ENCODE peak calls at places on chromosomes 16 and 17, in five cellular contexts. C is CD4-positive, CD25-positive, alpha-beta regulatory T cell; Q is psoas muscle; J is WERI-Rb-1; Y is colonic mucosa. T is an unnamed sample.
A peak's percentile ranks its signal among the peaks of the same experiment; 100 is the strongest.

GRCh38 chr17:48522990-48523389 is 7.8 kb downstream of the HOXB1 start:
- DNase-seq in C (no peak), Q (no peak), J (no peak), Y (no peak), T (no peak)

GRCh38 chr16:11004957-11005610 is 60.7 kb downstream of the CLEC16A start:
- DNase-seq in C (no peak), Q (no peak), J (no peak), Y (no peak), T (no peak)

GRCh38 chr17:3965123-3965800 is 1.0 kb upstream of the ATP2A3 start:
- DNase-seq in C (peak; percentile 55), Q (no peak), J (peak; percentile 53), Y (peak; percentile 94), T (peak; percentile 91)

GRCh38 chr17:4634981-4635380 is 6.5 kb downstream of the ALOX15 start:
- DNase-seq in C (no peak), Q (no peak), J (no peak), Y (no peak), T (no peak)

GRCh38 chr16:58345574-58346354 is 46.5 kb upstream of the GINS3 start:
- DNase-seq in C (no peak), Q (no peak), J (no peak), Y (no peak), T (no peak)

GRCh38 chr16:68064791-68065365 is 20.3 kb upstream of the NFATC3 start:
- DNase-seq in C (peak; percentile 56), Q (peak; percentile 78), J (peak; percentile 73), Y (peak; percentile 77), T (peak; percentile 54)

GRCh38 chr17:41518789-41519449 is at the start of gene KRT15:
- DNase-seq in C (no peak), Q (no peak), J (peak; percentile 58), Y (no peak), T (no peak)

GRCh38 chr17:31140127-31140526 is 45.4 kb downstream of the NF1 start:
- DNase-seq in C (no peak), Q (no peak), J (no peak), Y (no peak), T (no peak)

GRCh38 chr16:6571044-6571443 is 761.6 kb upstream of the RBFOX1 start:
- DNase-seq in C (no peak), Q (no peak), J (no peak), Y (no peak), T (no peak)

GRCh38 chr17:7886227-7887037 is 2.2 kb upstream of the CHD3 start:
- DNase-seq in C (peak; percentile 65), Q (no peak), J (peak; percentile 34), Y (peak; percentile 65), T (peak; percentile 78)

GRCh38 chr17:27630607-27631408 is at the start of gene LGALS9:
- DNase-seq in C (peak; percentile 4), Q (no peak), J (no peak), Y (peak; percentile 83), T (peak; percentile 54)

GRCh38 chr16:87324411-87325275 is 7.5 kb upstream of the C16orf95 start:
- DNase-seq in C (peak; percentile 21), Q (no peak), J (peak; percentile 27), Y (no peak), T (peak; percentile 39)

GRCh38 chr16:66304151-66304550 is 62.3 kb upstream of the CDH5 start:
- DNase-seq in C (no peak), Q (no peak), J (no peak), Y (no peak), T (no peak)

GRCh38 chr16:77169650-77170236 is 21.2 kb upstream of the MON1B start:
- DNase-seq in C (no peak), Q (no peak), J (peak; percentile 66), Y (peak; percentile 34), T (peak; percentile 37)

GRCh38 chr16:89661215-89661614 is 3.6 kb downstream of the SPATA33 start:
- DNase-seq in C (no peak), Q (no peak), J (no peak), Y (no peak), T (no peak)

GRCh38 chr17:32916134-32916533 is 11.8 kb upstream of the TMEM98 start:
- DNase-seq in C (no peak), Q (no peak), J (no peak), Y (no peak), T (no peak)

GRCh38 chr16:65421596-65421995 is 299.7 kb upstream of the CDH11 start:
- DNase-seq in C (no peak), Q (no peak), J (no peak), Y (no peak), T (no peak)

GRCh38 chr16:48075398-48075797 is 80.4 kb downstream of the ABCC12 start:
- DNase-seq in C (no peak), Q (no peak), J (no peak), Y (no peak), T (no peak)

GRCh38 chr17:77923135-77923534 is 35.4 kb upstream of the TNRC6C start:
- DNase-seq in C (no peak), Q (no peak), J (no peak), Y (no peak), T (no peak)

GRCh38 chr16:77191259-77191969 is 424 bp downstream of the MON1B start:
- DNase-seq in C (no peak), Q (peak; percentile 36), J (no peak), Y (peak; percentile 31), T (no peak)

GRCh38 chr16:12215302-12216105 is 239.0 kb downstream of the SNX29 start:
- DNase-seq in C (no peak), Q (no peak), J (peak; percentile 19), Y (no peak), T (peak; percentile 23)

GRCh38 chr17:40564195-40564882 is 933 bp downstream of the CCR7 start:
- DNase-seq in C (peak; percentile 39), Q (no peak), J (no peak), Y (no peak), T (no peak)

GRCh38 chr17:7081341-7082062 is 1.5 kb upstream of the CLEC10A start:
- DNase-seq in C (no peak), Q (no peak), J (no peak), Y (no peak), T (peak; percentile 12)

GRCh38 chr17:78675316-78675616 is 98.1 kb upstream of the DNAH17 start:
- DNase-seq in C (no peak), Q (no peak), J (peak; percentile 8), Y (no peak), T (no peak)

GRCh38 chr16:57043248-57043647 is 49.1 kb upstream of the CPNE2 start:
- DNase-seq in C (no peak), Q (no peak), J (no peak), Y (no peak), T (no peak)

GRCh38 chr16:22126037-22126558 is 33.8 kb downstream of the VWA3A start:
- DNase-seq in C (no peak), Q (no peak), J (no peak), Y (no peak), T (no peak)

GRCh38 chr17:58318065-58318481 is 10.5 kb downstream of the TSPOAP1 start:
- DNase-seq in C (peak; percentile 0), Q (no peak), J (peak; percentile 12), Y (no peak), T (no peak)

DNA sequence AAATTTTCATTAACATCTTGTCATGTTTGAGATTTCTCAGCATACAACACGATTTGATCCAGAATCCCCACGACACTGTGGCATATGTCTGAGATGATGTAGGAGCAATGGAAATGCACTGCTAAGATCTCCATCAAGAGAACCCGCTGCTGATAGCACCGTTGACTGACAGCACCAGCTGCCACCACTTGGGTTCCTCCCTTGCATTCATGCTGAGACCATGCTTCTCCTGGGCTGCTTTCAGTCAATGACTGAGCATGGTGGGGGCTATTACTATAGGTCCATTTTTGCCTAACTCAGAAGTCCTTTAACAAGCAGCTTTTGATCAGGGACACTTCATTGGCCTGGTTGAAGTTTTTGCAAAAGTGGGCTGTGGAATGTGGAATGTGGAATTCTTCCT is 182.4 kb upstream of the CPHXL start:
- DNase-seq in C (no peak), Q (no peak), J (peak; percentile 44), Y (no peak), T (no peak)
- H3K4me3 ChIP-seq in C (no peak overlapping the region), Q (no peak overlapping the region), J (no peak overlapping the region), Y (no peak overlapping the region), T (no peak overlapping the region)

GRCh38 chr16:31002810-31003209 is 7.6 kb downstream of the STX1B start:
- DNase-seq in C (no peak), Q (no peak), J (peak; percentile 67), Y (no peak), T (no peak)

GRCh38 chr16:31000671-31001382 is 9.6 kb downstream of the STX1B start:
- DNase-seq in C (no peak), Q (no peak), J (no peak), Y (no peak), T (no peak)

GRCh38 chr16:31002252-31002700 is 8.2 kb downstream of the STX1B start:
- DNase-seq in C (no peak), Q (no peak), J (no peak), Y (no peak), T (no peak)

GRCh38 chr16:31003744-31004143 is 6.7 kb downstream of the STX1B start:
- DNase-seq in C (no peak), Q (no peak), J (no peak), Y (no peak), T (no peak)

GRCh38 chr16:31001507-31002251 is 8.8 kb downstream of the STX1B start:
- DNase-seq in C (no peak), Q (no peak), J (no peak), Y (no peak), T (no peak)
- H3K4me3 ChIP-seq in C (no peak overlapping the region), Q (no peak overlapping the region), J (no peak overlapping the region), Y (no peak overlapping the region), T (no peak overlapping the region)

DNA sequence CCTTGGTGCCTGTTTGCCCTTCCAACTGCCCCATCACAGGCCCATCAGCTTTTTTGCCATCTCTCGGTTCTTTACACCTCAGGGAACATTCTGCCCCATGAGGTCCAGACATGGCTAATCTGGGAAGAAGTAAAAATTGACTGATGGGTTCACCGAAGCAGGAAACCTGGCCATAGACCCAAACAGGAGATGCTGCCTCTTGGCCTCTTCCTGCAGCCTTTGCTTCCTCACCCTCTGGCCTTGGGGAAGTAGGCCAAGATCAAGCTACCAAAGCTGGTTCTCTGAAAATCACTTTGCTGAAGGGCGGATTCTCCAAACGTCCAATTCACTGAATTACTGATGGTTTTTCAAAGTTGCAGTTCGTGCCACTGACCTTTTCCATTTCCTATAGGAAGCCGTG is 56.1 kb downstream of the ARSG start:
- DNase-seq in C (no peak), Q (no peak), J (no peak), Y (no peak), T (no peak)
- H3K4me3 ChIP-seq in C (peak overlapping the region; percentile 58), Q (no peak overlapping the region), J (no peak overlapping the region), Y (no peak overlapping the region), T (no peak overlapping the region)

DNA sequence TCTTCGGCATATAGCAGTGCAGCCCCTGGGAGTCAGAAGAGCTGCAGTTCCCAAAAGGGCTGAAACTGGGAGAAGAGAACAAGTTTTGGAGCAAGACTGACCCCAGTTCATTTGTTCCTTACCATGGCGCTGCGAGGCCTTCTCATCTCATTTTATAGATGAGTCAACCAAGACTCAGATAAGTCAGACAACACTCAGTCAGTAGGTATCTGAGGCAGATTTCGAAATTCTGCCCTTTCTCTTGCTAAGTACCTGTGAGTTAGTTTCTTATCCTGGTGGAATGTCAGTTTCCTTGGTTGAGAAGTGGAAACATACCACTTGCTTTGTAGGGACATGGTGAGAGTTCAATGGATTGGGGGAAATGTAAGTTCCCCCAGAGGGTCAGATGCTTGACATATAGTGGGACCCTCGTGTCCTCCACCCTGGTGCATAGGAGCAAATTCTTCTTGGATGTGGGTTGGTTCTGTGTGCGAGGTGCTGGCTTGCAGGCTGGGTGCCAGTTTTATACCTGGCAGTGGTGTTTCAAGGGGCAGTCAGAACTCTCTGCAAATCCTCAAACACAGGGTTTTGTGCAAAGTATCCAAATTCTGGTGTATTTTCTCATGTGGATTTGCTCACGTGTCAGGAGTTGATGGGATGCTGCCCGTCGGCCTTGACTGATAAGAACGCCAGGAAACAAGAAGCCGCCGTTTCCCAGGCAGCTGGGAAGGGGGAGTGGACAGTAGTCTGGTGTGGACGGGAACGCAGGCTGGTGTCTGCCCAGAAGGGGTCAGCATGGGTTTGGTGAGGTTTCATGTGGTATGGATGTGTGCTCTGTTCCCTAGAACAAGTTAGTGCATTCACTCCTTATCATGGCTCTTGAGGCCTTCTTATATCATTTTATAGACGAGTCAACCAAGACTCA is 61.1 kb upstream of the CIBAR2 start:
- DNase-seq in C (no peak), Q (no peak), J (peak; percentile 42), Y (no peak), T (no peak)
- H3K4me3 ChIP-seq in C (no peak overlapping the region), Q (peak overlapping the region; percentile 77), J (peak overlapping the region; percentile 8), Y (peak overlapping the region; percentile 5), T (no peak overlapping the region)